ENCODE peak calls at places on chromosomes 7 and 10, in seven cellular contexts. G is GM12878, M is HepG2, X is HCT116, R is K562, E is H1, J is SK-N-SH. V is an unnamed sample.

GRCh38 chr7:35446091-35446490 is 192.2 kb upstream of the TBX20 start:
- DNase-seq in G (no peak), M (no peak), X (no peak), R (no peak), E (no peak), J (no peak), V (peak)

GRCh38 chr7:44348300-44348699 is 22.9 kb upstream of the CAMK2B start:
- DNase-seq in G (no peak), M (peak), X (peak), R (no peak), E (peak), J (peak), V (peak)

GRCh38 chr10:126243976-126244375 is 144.3 kb downstream of the ADAM12 start:
- DNase-seq in G (no peak), M (no peak), X (no peak), R (no peak), E (no peak), J (no peak), V (no peak)

GRCh38 chr7:95886501-95887090 is 114.2 kb downstream of the DYNC1I1 start:
- DNase-seq in G (no peak), M (peak), X (no peak), R (no peak), E (no peak), J (no peak), V (no peak)

GRCh38 chr10:80051993-80052392 is 26.5 kb upstream of the TMEM254 start:
- DNase-seq in G (no peak), M (no peak), X (no peak), R (no peak), E (no peak), J (no peak), V (no peak)

GRCh38 chr7:112484671-112485097 is 3.9 kb downstream of the LSMEM1 start:
- DNase-seq in G (no peak), M (peak), X (peak), R (no peak), E (no peak), J (no peak), V (no peak)

GRCh38 chr10:121260383-121260782 is 337.9 kb downstream of the FGFR2 start:
- DNase-seq in G (no peak), M (no peak), X (no peak), R (no peak), E (no peak), J (no peak), V (no peak)

GRCh38 chr10:8346861-8347260 is 292.4 kb downstream of the GATA3 start:
- DNase-seq in G (no peak), M (no peak), X (no peak), R (no peak), E (no peak), J (no peak), V (peak)

GRCh38 chr10:79328737-79329504 is 18.3 kb upstream of the PPIF start:
- DNase-seq in G (no peak), M (no peak), X (no peak), R (no peak), E (no peak), J (no peak), V (no peak)

GRCh38 chr10:78354101-78354500 is 320.4 kb downstream of the RPS24 start:
- DNase-seq in G (no peak), M (no peak), X (no peak), R (no peak), E (no peak), J (no peak), V (no peak)

GRCh38 chr7:8147004-8147403 is 115.0 kb downstream of the ICA1 start:
- DNase-seq in G (no peak), M (no peak), X (no peak), R (no peak), E (no peak), J (no peak), V (peak)

GRCh38 chr7:8144856-8145255 is 117.1 kb downstream of the ICA1 start:
- DNase-seq in G (no peak), M (no peak), X (no peak), R (no peak), E (no peak), J (no peak), V (no peak)

GRCh38 chr7:8149222-8149621 is 112.7 kb downstream of the ICA1 start:
- DNase-seq in G (no peak), M (no peak), X (no peak), R (no peak), E (no peak), J (no peak), V (no peak)

GRCh38 chr7:8146156-8146555 is 115.8 kb downstream of the ICA1 start:
- DNase-seq in G (no peak), M (no peak), X (no peak), R (no peak), E (no peak), J (no peak), V (no peak)

GRCh38 chr7:8147760-8148463 is 114.1 kb downstream of the ICA1 start:
- DNase-seq in G (no peak), M (no peak), X (no peak), R (no peak), E (no peak), J (no peak), V (no peak)
- H3K4me3 ChIP-seq in G (no peak), M (no peak), X (no peak), R (no peak), E (no peak), J (no peak), V (no peak)

DNA sequence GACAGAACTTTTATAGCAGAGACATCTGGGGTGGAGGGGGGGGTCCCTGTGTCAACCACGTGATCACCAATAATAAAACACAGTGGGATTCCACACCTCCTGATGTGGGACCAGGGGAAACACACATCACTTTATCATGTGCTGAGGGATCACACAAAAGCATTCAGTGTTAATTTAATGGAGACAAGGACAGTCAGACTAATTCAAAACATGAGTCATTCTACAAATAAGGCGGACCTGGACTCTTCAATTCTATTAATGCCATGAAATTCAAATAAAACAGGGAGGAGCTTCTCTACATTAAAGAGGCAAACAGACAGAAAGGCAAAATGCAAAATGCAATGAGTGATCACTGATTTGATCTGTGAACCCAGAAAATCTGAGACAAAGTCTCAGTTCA is 67.3 kb upstream of the PFKP start:
- DNase-seq in G (no peak), M (no peak), X (no peak), R (no peak), E (no peak), J (no peak), V (no peak)
- TF ChIP-seq YY1 in G (no peak), M (no peak), X (no peak), R (no peak), E (no peak), J (no peak), V (no peak)

DNA sequence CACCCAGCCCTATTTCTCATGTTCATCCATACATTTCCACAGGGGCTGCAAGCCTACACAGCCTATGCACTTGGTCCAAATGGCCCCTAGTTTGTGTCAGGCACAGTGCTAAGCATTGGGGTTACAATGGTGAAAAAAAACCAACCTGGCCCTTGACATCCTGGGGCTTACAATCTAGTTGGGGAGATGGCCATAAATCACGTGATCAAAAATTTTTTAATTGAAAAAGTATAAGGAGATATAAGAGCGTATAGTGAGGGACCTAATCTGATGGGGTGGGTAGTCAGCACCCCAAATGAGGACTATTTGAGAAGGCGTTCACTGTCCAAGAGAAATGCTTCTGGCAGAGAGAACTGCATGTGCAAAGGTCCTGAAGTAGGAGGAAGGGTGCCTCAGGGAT is 5.6 kb upstream of the MTPAP start:
- DNase-seq in G (no peak), M (no peak), X (no peak), R (no peak), E (no peak), J (no peak), V (no peak)
- H3K4me3 ChIP-seq in G (no peak), M (no peak), X (no peak), R (no peak), E (no peak), J (no peak), V (no peak)

GRCh38 chr10:119653209-119653608 is 2.0 kb downstream of the BAG3 start:
- DNase-seq in G (no peak), M (no peak), X (no peak), R (no peak), E (no peak), J (no peak), V (no peak)

GRCh38 chr10:119657725-119658124 is 6.5 kb downstream of the BAG3 start:
- DNase-seq in G (no peak), M (no peak), X (no peak), R (no peak), E (no peak), J (no peak), V (no peak)

GRCh38 chr10:119654540-119654939 is 3.4 kb downstream of the BAG3 start:
- DNase-seq in G (no peak), M (peak), X (no peak), R (no peak), E (no peak), J (no peak), V (no peak)

GRCh38 chr10:119656760-119657159 is 5.6 kb downstream of the BAG3 start:
- DNase-seq in G (no peak), M (no peak), X (no peak), R (no peak), E (no peak), J (no peak), V (no peak)

GRCh38 chr10:119655566-119656001 is 4.4 kb downstream of the BAG3 start:
- DNase-seq in G (no peak), M (no peak), X (no peak), R (peak), E (no peak), J (peak), V (no peak)
- TF ChIP-seq YY1 in G (no peak), M (no peak), X (no peak), R (no peak), E (no peak), J (no peak), V (no peak)

DNA sequence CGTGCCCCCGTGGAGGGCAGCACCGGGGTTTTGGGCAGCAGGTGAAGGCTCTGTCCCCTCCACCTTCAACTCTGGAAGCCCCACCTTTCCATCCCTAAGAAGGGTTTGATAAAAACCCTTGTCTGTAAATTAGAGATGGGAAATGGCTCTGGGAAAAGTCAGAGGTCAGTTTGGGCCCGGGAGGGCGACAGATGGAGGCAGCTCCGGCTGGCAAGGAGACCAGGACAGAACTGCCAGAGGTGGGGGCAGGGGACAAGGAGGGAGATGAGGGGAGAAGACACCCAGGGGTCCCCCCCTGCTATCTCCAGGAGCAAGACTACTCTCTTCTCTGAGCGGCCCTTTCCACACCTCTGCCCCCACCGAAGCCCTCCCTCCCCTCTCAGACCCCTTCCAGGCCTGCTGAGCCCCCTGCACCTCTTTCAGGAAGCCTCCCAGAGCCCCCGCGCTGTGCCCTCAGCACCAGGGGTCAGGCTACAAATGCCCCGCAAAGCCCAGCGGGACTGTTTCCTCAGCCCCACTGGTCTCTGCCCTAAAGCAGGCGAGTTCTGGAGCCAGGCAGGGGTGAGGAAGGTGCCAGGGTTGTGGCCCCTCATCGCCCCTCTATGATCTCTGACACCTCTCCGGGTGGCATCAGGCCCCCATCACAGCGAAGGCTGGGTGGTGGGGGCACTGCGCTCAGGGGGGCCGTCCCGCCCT is 979 bp upstream of the SH2B2 start:
- DNase-seq in G (no peak), M (no peak), X (no peak), R (no peak), E (no peak), J (no peak), V (no peak)
- H3K4me3 ChIP-seq in G (peak), M (peak), X (peak), R (peak), E (peak), J (peak), V (peak)

V was measured in NT2/D1.